ENCODE peak calls at places on chromosomes 2 and 18, in four cellular contexts. T is HFFc6, V is foreskin fibroblast, C is dorsolateral prefrontal cortex. D is an unnamed sample.

GRCh38 chr2:119117891-119118882 is 40.4 kb downstream of the C1QL2 start:
- DNase-seq in T (no peak), V (no peak), C (no peak), D (no peak)

GRCh38 chr2:38010995-38011394 is 65.0 kb downstream of the CYP1B1 start:
- DNase-seq in T (no peak), V (no peak), C (no peak), D (no peak)

GRCh38 chr2:226251661-226252060 is 548.0 kb downstream of the IRS1 start:
- DNase-seq in T (no peak), V (no peak), C (no peak), D (no peak)

GRCh38 chr2:173307287-173307686 is 47.4 kb upstream of the CDCA7 start:
- DNase-seq in T (no peak), V (no peak), C (no peak), D (no peak)

GRCh38 chr2:56741601-56742102 is 557.9 kb downstream of the CCDC85A start:
- DNase-seq in T (peak), V (peak), C (peak), D (peak)

GRCh38 chr2:74860079-74860478 is 26.2 kb downstream of the HK2 start:
- DNase-seq in T (no peak), V (no peak), C (no peak), D (no peak)

GRCh38 chr2:109055435-109055834 is 66.4 kb upstream of the EDAR start:
- DNase-seq in T (no peak), V (no peak), C (no peak), D (no peak)

GRCh38 chr2:98479959-98480524 is 35.4 kb downstream of the INPP4A start:
- DNase-seq in T (peak), V (no peak), C (no peak), D (peak)

GRCh38 chr2:144350151-144350802 is 169.6 kb downstream of the ZEB2 start:
- DNase-seq in T (no peak), V (no peak), C (no peak), D (no peak)

GRCh38 chr2:154794328-154794870 is 95.9 kb downstream of the KCNJ3 start:
- DNase-seq in T (no peak), V (no peak), C (no peak), D (no peak)
- TF ChIP-seq CTCF in T (no peak), V (no peak), C (no peak), D (no peak)

DNA sequence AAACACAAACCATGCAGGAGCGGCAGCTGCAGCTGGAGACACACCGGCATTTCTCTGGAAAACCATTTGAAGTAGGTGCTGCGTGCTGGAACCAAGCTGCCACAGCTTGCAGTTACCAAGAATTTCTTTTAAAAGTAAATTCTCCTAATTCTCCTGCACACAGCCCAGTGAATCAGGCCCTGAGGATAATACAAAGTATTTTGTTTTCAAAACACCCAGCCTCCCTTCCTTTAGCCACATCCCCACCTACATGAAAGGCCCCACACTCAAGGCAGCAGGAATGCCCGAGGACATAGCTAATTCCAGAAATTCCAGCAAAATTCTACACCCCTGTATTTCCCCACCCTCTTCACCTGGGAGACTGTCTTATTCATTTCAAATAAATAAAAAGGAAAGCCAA is 488.8 kb upstream of the SOX11 start:
- DNase-seq in T (no peak), V (no peak), C (no peak), D (no peak)
- TF ChIP-seq CTCF in T (no peak), V (no peak), C (no peak), D (no peak)

GRCh38 chr2:240014327-240014726 is 10.8 kb downstream of the NDUFA10 start:
- DNase-seq in T (no peak), V (no peak), C (no peak), D (no peak)

GRCh38 chr2:240018071-240018750 is 6.9 kb downstream of the NDUFA10 start:
- DNase-seq in T (no peak), V (no peak), C (no peak), D (no peak)

GRCh38 chr2:240013343-240013742 is 11.8 kb downstream of the NDUFA10 start:
- DNase-seq in T (peak), V (no peak), C (no peak), D (peak)
- TF ChIP-seq CTCF in T (peak), V (peak), C (no peak), D (peak)

DNA sequence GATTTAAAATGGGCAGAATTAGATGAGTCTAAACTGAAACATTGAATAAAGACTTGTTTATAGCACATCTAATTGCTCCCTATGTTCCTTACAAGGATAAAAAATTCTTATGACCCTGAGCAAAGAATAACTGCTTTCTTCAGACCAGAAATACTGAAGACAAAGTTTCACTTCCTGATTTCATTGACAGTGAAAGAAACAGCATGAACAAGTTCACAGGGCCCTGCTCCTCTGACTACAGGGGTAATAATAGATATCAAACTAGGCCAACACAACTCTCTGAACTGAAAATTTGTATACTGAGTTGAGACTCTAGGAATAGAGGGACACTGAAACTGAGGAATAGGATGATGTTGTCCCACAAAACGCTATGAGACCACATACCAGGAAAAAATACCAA is 1383.3 kb upstream of the CDH2 start:
- DNase-seq in T (no peak), V (no peak), C (no peak), D (no peak)
- TF ChIP-seq CTCF in T (no peak), V (no peak), C (no peak), D (no peak)

D was measured in AG10803.